ENCODE peak calls at places on chromosomes 7 and 10, in six cellular contexts. T, C, W, N, V and O are unnamed samples.

GRCh38 chr7:155644971-155645509 is 579 bp downstream of the RBM33 start:
- DNase-seq in T (peak; percentile 48), C (peak; percentile 24), W (no peak), N (peak; percentile 63), V (peak; percentile 46), O (peak; percentile 45)

GRCh38 chr7:103731169-103731568 is 258.3 kb downstream of the RELN start:
- DNase-seq in T (no peak), C (no peak), W (no peak), N (no peak), V (no peak), O (no peak)

GRCh38 chr7:36021367-36021766 is 131.7 kb upstream of the EEPD1 start:
- DNase-seq in T (no peak), C (no peak), W (no peak), N (peak; percentile 80), V (no peak), O (peak; percentile 71)

GRCh38 chr10:8874268-8874667 is 819.8 kb downstream of the GATA3 start:
- DNase-seq in T (no peak), C (no peak), W (no peak), N (no peak), V (no peak), O (no peak)

GRCh38 chr7:25840209-25840792 is 311.7 kb upstream of the NFE2L3 start:
- DNase-seq in T (peak; percentile 43), C (no peak), W (no peak), N (no peak), V (no peak), O (no peak)

GRCh38 chr7:121313220-121313792 is 15.5 kb upstream of the WNT16 start:
- DNase-seq in T (no peak), C (no peak), W (no peak), N (no peak), V (no peak), O (no peak)

GRCh38 chr7:124202546-124202945 is 169.7 kb upstream of the TMEM229A start:
- DNase-seq in T (no peak), C (no peak), W (no peak), N (no peak), V (no peak), O (no peak)

GRCh38 chr7:128446306-128446705 is 9.4 kb upstream of the HILPDA start:
- DNase-seq in T (no peak), C (no peak), W (no peak), N (no peak), V (no peak), O (no peak)

GRCh38 chr7:28588606-28589005 is 176.3 kb downstream of the CREB5 start:
- DNase-seq in T (no peak), C (no peak), W (no peak), N (no peak), V (no peak), O (no peak)

GRCh38 chr10:17257466-17258321 is 29.7 kb downstream of the VIM start:
- DNase-seq in T (peak; percentile 82), C (peak; percentile 67), W (peak; percentile 78), N (peak; percentile 75), V (peak; percentile 79), O (peak; percentile 42)

DNA sequence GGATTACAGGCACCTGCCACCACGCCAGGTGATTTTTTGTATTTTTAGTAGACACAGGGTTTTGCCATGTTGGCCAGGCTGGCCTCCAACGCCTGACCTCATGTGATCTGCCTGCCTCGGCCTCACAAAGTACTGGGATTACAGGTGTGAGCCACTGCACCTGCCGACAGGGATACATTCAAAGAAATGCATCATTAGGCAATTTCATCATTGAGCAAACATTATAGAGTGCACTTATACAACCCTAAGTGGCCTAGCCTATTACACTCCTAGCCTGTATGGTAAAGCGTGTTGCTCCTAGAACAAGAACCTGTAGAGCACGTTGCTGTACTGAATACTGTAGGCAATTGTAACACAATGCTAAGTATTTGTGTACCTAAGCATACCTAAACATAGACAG is 350.3 kb downstream of the GALNT17 start:
- DNase-seq in T (no peak), C (no peak), W (no peak), N (no peak), V (no peak), O (no peak)
- H2BK5ac ChIP-seq in T (no peak overlapping the region), C (no peak overlapping the region), W (no peak overlapping the region), N (no peak overlapping the region), V (no peak overlapping the region), O (no peak overlapping the region)

GRCh38 chr10:63780075-63780474 is 258.9 kb downstream of the REEP3 start:
- DNase-seq in T (no peak), C (no peak), W (no peak), N (no peak), V (no peak), O (no peak)
- H3K27ac ChIP-seq in T (no peak overlapping the region), C (no peak overlapping the region), W (no peak overlapping the region), N (no peak overlapping the region), V (no peak overlapping the region), O (no peak overlapping the region)

GRCh38 chr7:101678138-101678479 is 49.0 kb upstream of the MYL10 start:
- DNase-seq in T (no peak), C (no peak), W (no peak), N (no peak), V (no peak), O (no peak)
- H2BK5ac ChIP-seq in T (no peak overlapping the region), C (no peak overlapping the region), W (no peak overlapping the region), N (no peak overlapping the region), V (no peak overlapping the region), O (no peak overlapping the region)

GRCh38 chr10:79149662-79150443 is 81.1 kb downstream of the ZMIZ1 start:
- DNase-seq in T (peak; percentile 68), C (no peak), W (peak; percentile 61), N (peak; percentile 72), V (peak; percentile 19), O (peak; percentile 67)
- H3K27ac ChIP-seq in T (peak overlapping the region; percentile 97), C (no peak overlapping the region), W (peak overlapping the region; percentile 96), N (no peak overlapping the region), V (no peak overlapping the region), O (no peak overlapping the region)

GRCh38 chr7:130974169-130974568 is 240.2 kb upstream of the KLF14 start:
- DNase-seq in T (no peak), C (no peak), W (no peak), N (no peak), V (no peak), O (no peak)
- H2BK5ac ChIP-seq in T (no peak overlapping the region), C (no peak overlapping the region), W (no peak overlapping the region), N (no peak overlapping the region), V (no peak overlapping the region), O (no peak overlapping the region)

GRCh38 chr7:55066479-55066878 is 47.7 kb downstream of the EGFR start:
- DNase-seq in T (peak; percentile 43), C (no peak), W (no peak), N (peak; percentile 82), V (no peak), O (no peak)

GRCh38 chr7:55063633-55064032 is 44.8 kb downstream of the EGFR start:
- DNase-seq in T (peak; percentile 72), C (no peak), W (peak; percentile 78), N (peak; percentile 4), V (peak; percentile 81), O (no peak)

GRCh38 chr7:55065079-55065478 is 46.3 kb downstream of the EGFR start:
- DNase-seq in T (peak; percentile 99), C (no peak), W (peak; percentile 99), N (peak; percentile 63), V (peak; percentile 73), O (no peak)

GRCh38 chr7:55066938-55067337 is 48.1 kb downstream of the EGFR start:
- DNase-seq in T (no peak), C (no peak), W (no peak), N (no peak), V (no peak), O (no peak)

DNA sequence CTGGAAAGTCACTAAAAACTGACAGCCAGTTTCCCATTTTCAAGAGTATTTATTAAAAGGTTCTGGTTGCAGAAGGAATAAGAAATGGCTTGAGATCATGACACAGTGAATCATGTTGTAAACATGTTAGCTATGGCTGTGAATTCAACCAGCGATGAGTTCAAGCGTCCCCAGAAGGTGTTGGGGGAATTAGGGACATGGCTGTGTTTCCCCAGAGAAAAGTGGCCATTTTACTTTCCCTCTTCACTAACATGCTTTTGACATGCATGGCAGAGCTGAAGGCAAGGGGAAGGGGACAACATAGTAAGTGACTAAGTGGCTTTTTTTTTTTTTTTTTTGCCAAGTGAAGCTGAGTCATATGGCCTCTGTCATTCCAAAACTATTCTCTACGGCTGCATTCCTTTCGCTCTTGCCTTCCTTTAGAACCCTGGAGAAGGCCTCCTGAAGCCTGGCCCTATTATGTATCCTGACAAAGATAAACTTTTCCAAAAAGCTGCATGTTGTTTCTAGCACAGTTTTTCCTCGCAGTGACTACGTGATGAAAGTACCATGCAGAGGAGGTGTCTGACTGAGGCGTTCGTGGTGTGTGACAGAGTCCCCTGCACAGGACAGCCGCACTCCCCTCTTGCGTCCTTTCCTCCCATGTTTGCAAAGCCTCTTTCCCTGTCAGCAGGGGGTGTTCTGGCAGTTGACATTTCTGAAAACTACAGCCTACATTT is 46.9 kb downstream of the EGFR start:
- DNase-seq in T (peak; percentile 95), C (no peak), W (peak; percentile 94), N (peak; percentile 96), V (peak; percentile 93), O (peak; percentile 40)
- H3K27ac ChIP-seq in T (peak overlapping the region; percentile 92), C (peak overlapping the region; percentile 90), W (peak overlapping the region; percentile 95), N (peak overlapping the region; percentile 49), V (peak overlapping the region; percentile 83), O (no peak overlapping the region)